ENCODE peak calls at places on chromosomes 6 and 20, in six cellular contexts. D, Y, L, S, P and O are unnamed samples.

GRCh38 chr6:150072201-150072600 is 3.3 kb upstream of the ULBP3 start:
- DNase-seq in D (no peak), Y (peak; percentile 39), L (peak; percentile 71), S (no peak), P (peak; percentile 94), O (no peak)

GRCh38 chr6:37209461-37210205 is 39.7 kb downstream of the PIM1 start:
- DNase-seq in D (no peak), Y (peak; percentile 36), L (no peak), S (no peak), P (peak; percentile 57), O (no peak)

GRCh38 chr6:31794294-31794865 is 1.2 kb downstream of the VARS1 start:
- DNase-seq in D (no peak), Y (no peak), L (no peak), S (no peak), P (no peak), O (peak; percentile 61)

GRCh38 chr20:62367136-62367482 is at the start of gene LAMA5:
- DNase-seq in D (no peak), Y (no peak), L (no peak), S (no peak), P (peak; percentile 72), O (no peak)

GRCh38 chr20:59351148-59352040 is 51.0 kb downstream of the EDN3 start:
- DNase-seq in D (no peak), Y (no peak), L (no peak), S (no peak), P (peak; percentile 60), O (no peak)

GRCh38 chr6:18243302-18243893 is 20.9 kb downstream of the DEK start:
- DNase-seq in D (no peak), Y (no peak), L (no peak), S (no peak), P (no peak), O (no peak)

GRCh38 chr6:156791261-156791850 is 14.2 kb downstream of the ARID1B start:
- DNase-seq in D (no peak), Y (peak; percentile 48), L (peak; percentile 67), S (peak; percentile 93), P (no peak), O (peak; percentile 92)

GRCh38 chr6:27866370-27867050 is 45.7 kb downstream of the OR2B2 start:
- DNase-seq in D (no peak), Y (peak; percentile 31), L (peak; percentile 57), S (no peak), P (peak; percentile 52), O (peak; percentile 73)

GRCh38 chr6:147382945-147383554 is 125.4 kb upstream of the SAMD5 start:
- DNase-seq in D (no peak), Y (no peak), L (peak; percentile 19), S (no peak), P (no peak), O (peak; percentile 76)

GRCh38 chr6:149964243-149965190 is 774 bp downstream of the ULBP1 start:
- DNase-seq in D (no peak), Y (peak; percentile 19), L (no peak), S (no peak), P (no peak), O (peak; percentile 24)

GRCh38 chr6:53466257-53466656 is 78.6 kb downstream of the GCLC start:
- DNase-seq in D (no peak), Y (no peak), L (peak; percentile 58), S (no peak), P (no peak), O (peak; percentile 74)

GRCh38 chr6:2674857-2675256 is 75.9 kb downstream of the MYLK4 start:
- DNase-seq in D (no peak), Y (no peak), L (no peak), S (no peak), P (no peak), O (no peak)

GRCh38 chr6:106910999-106911949 is 63.3 kb downstream of the CD24 start:
- DNase-seq in D (no peak), Y (no peak), L (peak; percentile 12), S (peak; percentile 73), P (no peak), O (no peak)